ENCODE peak calls at places on chromosomes 13 and 19, in ten cellular contexts. K is NCI-H1694; S is mesendoderm; U is substantia nigra; R is BE2C; I is mesenchymal stem cell; M is naive thymus-derived CD8-positive, alpha-beta T cell; F is NCI-H460; A is heart right ventricle; Z is germinal center. Y is an unnamed sample.

GRCh38 chr13:98657506-98658085 is 80.7 kb upstream of the STK24 start:
- DNase-seq in K (no peak), S (no peak), U (no peak), R (no peak), I (no peak), M (no peak), F (no peak), A (no peak), Z (no peak), Y (no peak)

GRCh38 chr19:3146677-3147100 is 10.9 kb downstream of the GNA15 start:
- DNase-seq in K (no peak), S (peak), U (no peak), R (peak), I (no peak), M (peak), F (no peak), A (peak), Z (peak), Y (peak)

GRCh38 chr13:47549219-47549752 is 451.8 kb downstream of the SUCLA2 start:
- DNase-seq in K (no peak), S (peak), U (no peak), R (no peak), I (no peak), M (no peak), F (no peak), A (no peak), Z (no peak), Y (peak)

GRCh38 chr19:6551607-6552450 is 21.0 kb downstream of the TNFSF9 start:
- DNase-seq in K (no peak), S (peak), U (no peak), R (peak), I (no peak), M (peak), F (peak), A (peak), Z (peak), Y (peak)

GRCh38 chr19:58559275-58560006 is 1.0 kb upstream of the UBE2M start:
- DNase-seq in K (no peak), S (peak), U (no peak), R (peak), I (peak), M (peak), F (peak), A (peak), Z (peak), Y (peak)

GRCh38 chr19:51660975-51661600 is 14.5 kb upstream of the SIGLEC14 start:
- DNase-seq in K (peak), S (peak), U (peak), R (peak), I (peak), M (peak), F (peak), A (peak), Z (peak), Y (peak)

GRCh38 chr13:76216729-76217128 is 580.6 kb downstream of the LMO7 start:
- DNase-seq in K (peak), S (no peak), U (no peak), R (no peak), I (no peak), M (no peak), F (no peak), A (no peak), Z (no peak), Y (no peak)

GRCh38 chr13:39405107-39405506 is 197.9 kb downstream of the LHFPL6 start:
- DNase-seq in K (no peak), S (no peak), U (no peak), R (no peak), I (peak), M (no peak), F (no peak), A (no peak), Z (no peak), Y (no peak)

GRCh38 chr13:47039106-47039505 is 142.3 kb upstream of the HTR2A start:
- DNase-seq in K (no peak), S (no peak), U (no peak), R (no peak), I (peak), M (no peak), F (no peak), A (no peak), Z (no peak), Y (no peak)

GRCh38 chr13:114261328-114261965 is 20.0 kb upstream of the UPF3A start:
- DNase-seq in K (no peak), S (peak), U (no peak), R (no peak), I (no peak), M (no peak), F (no peak), A (no peak), Z (no peak), Y (no peak)

GRCh38 chr13:68588623-68589022 is 1358.5 kb upstream of the PCDH9 start:
- DNase-seq in K (no peak), S (no peak), U (no peak), R (no peak), I (no peak), M (no peak), F (no peak), A (no peak), Z (peak), Y (no peak)